ENCODE peak calls at places on chromosome 11, in four cellular contexts. X, W, P and A are unnamed samples.

GRCh38 chr11:15747671-15748070 is 608.7 kb downstream of the SOX6 start:
- DNase-seq in W (no peak), P (peak), X (no peak), A (no peak)

GRCh38 chr11:117473692-117474091 is 146.0 kb downstream of the CEP164 start:
- DNase-seq in X (no peak), P (no peak), W (no peak), A (no peak)

GRCh38 chr11:105821781-105822180 is 200.3 kb downstream of the MSANTD4 start:
- DNase-seq in W (no peak), X (no peak), P (no peak), A (no peak)

GRCh38 chr11:133821776-133822175 is 23.5 kb downstream of the SPATA19 start:
- DNase-seq in P (no peak), X (peak), W (peak), A (peak)

GRCh38 chr11:88167853-88168252 is 7.4 kb downstream of the RAB38 start:
- DNase-seq in X (no peak), W (no peak), P (peak), A (no peak)

GRCh38 chr11:48172818-48173609 is 43.6 kb upstream of the OR4B1 start:
- DNase-seq in W (no peak), P (peak), X (peak), A (peak)

GRCh38 chr11:110176366-110177056 is 83.3 kb downstream of the ZC3H12C start:
- DNase-seq in W (no peak), X (no peak), P (peak), A (no peak)

GRCh38 chr11:84889556-84889955 is 737.6 kb downstream of the DLG2 start:
- DNase-seq in P (no peak), X (no peak), W (no peak), A (no peak)

GRCh38 chr11:47204633-47204989 is 10.2 kb upstream of the DDB2 start:
- DNase-seq in P (peak), X (no peak), W (no peak), A (peak)

GRCh38 chr11:120228794-120229384 is 11.1 kb upstream of the POU2F3 start:
- DNase-seq in W (no peak), X (no peak), P (no peak), A (no peak)

GRCh38 chr11:27211370-27212127 is 151.5 kb downstream of the CCDC34 start:
- DNase-seq in X (no peak), W (no peak), P (no peak), A (no peak)

GRCh38 chr11:1060885-1061616 is 13.6 kb upstream of the MUC2 start:
- DNase-seq in X (peak), W (no peak), P (peak), A (peak)

GRCh38 chr11:1918436-1919315 is 827 bp upstream of the TNNT3 start:
- DNase-seq in P (no peak), X (no peak), W (no peak), A (no peak)

GRCh38 chr11:94330789-94331188 is 26.4 kb downstream of the IZUMO1R start:
- DNase-seq in W (no peak), P (no peak), X (no peak), A (no peak)

GRCh38 chr11:2924821-2925675 is 4.2 kb downstream of the PHLDA2 start:
- DNase-seq in P (no peak), W (no peak), X (peak), A (no peak)

GRCh38 chr11:23423656-23424055 is 563.4 kb upstream of the CCDC179 start:
- DNase-seq in P (no peak), W (no peak), X (no peak), A (no peak)

GRCh38 chr11:128156486-128156885 is 430.9 kb downstream of the ETS1 start:
- DNase-seq in X (no peak), P (no peak), W (no peak), A (no peak)

GRCh38 chr11:112499153-112499907 is 238.7 kb upstream of the PLET1 start:
- DNase-seq in P (no peak), W (no peak), X (no peak), A (no peak)

GRCh38 chr11:48007677-48008076 is 27.3 kb downstream of the PTPRJ start:
- DNase-seq in X (no peak), W (no peak), P (no peak), A (no peak)

GRCh38 chr11:36292311-36292722 is 3.1 kb upstream of the COMMD9 start:
- DNase-seq in X (no peak), W (no peak), P (peak), A (peak)

GRCh38 chr11:76235233-76236091 is 29.2 kb upstream of the WNT11 start:
- DNase-seq in P (peak), X (peak), W (peak), A (peak)

GRCh38 chr11:129785383-129786111 is 30.1 kb upstream of the TMEM45B start:
- DNase-seq in P (peak), X (no peak), W (no peak), A (no peak)

GRCh38 chr11:69750108-69750850 is 24.9 kb downstream of the FGF4 start:
- DNase-seq in W (no peak), P (no peak), X (no peak), A (no peak)

GRCh38 chr11:57791321-57792059 is 29.9 kb downstream of the CTNND1 start:
- DNase-seq in W (no peak), X (peak), P (no peak), A (no peak)

GRCh38 chr11:2968501-2968900 is 23.6 kb downstream of the NAP1L4 start:
- DNase-seq in W (no peak), P (no peak), X (no peak), A (no peak)

GRCh38 chr11:35605691-35606090 is 12.6 kb upstream of the FJX1 start:
- DNase-seq in W (no peak), P (peak), X (no peak), A (no peak)

GRCh38 chr11:16741473-16741872 is 3.0 kb downstream of the C11orf58 start:
- DNase-seq in P (no peak), X (no peak), W (no peak), A (no peak)

GRCh38 chr11:120117991-120118390 is 19.9 kb downstream of the TRIM29 start:
- DNase-seq in P (no peak), X (no peak), W (no peak), A (no peak)

GRCh38 chr11:31656051-31656450 is 146.5 kb downstream of the ELP4 start:
- DNase-seq in W (no peak), X (no peak), P (peak), A (no peak)

GRCh38 chr11:31474083-31474482 is 35.3 kb downstream of the IMMP1L start:
- DNase-seq in W (no peak), X (no peak), P (no peak), A (no peak)

GRCh38 chr11:63961608-63962412 is 12.6 kb upstream of the COX8A start:
- DNase-seq in X (peak), P (peak), W (no peak), A (no peak)

GRCh38 chr11:84465040-84465439 is 1162.1 kb downstream of the DLG2 start:
- DNase-seq in W (no peak), P (no peak), X (no peak), A (no peak)

GRCh38 chr11:70243912-70244652 is 26.4 kb upstream of the PPFIA1 start:
- DNase-seq in P (no peak), W (no peak), X (no peak), A (peak)

GRCh38 chr11:2928605-2929510 is at the start of gene PHLDA2:
- DNase-seq in X (peak), P (peak), W (peak), A (peak)

GRCh38 chr11:36147491-36147890 is 141.7 kb downstream of the COMMD9 start:
- DNase-seq in P (no peak), W (no peak), X (no peak), A (no peak)

GRCh38 chr11:113603277-113604059 is 102.6 kb downstream of the TMPRSS5 start:
- DNase-seq in W (no peak), P (no peak), X (no peak), A (no peak)

DNA sequence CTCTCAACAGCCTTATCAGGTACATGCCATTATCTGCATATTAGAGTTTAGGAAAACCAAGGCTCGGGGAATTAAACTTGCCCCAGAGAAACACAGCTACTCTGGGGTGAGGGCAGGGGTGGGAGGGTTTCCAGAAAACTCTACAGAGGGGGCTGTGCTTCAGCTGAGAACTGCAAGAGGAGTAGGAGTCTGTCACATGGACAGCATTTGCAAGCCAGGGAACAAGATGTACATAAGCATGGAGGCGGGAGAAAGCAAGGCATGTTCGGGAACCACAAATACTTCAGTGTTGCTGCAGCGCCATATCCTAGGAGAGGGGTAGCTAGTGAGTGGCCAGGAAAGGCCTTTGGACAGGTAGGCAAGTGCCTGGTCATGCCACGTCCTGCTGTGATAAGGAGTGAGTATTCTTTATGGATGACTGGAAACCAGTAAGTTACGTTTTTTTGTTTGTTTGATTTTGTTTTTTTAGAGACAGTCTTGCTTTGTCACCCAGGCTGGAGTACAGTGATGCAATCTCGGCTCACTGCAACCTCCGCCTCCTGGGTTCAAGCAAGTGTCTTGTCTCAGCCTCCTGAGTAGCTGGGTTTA is 57.2 kb downstream of the GRAMD1B start:
- DNase-seq in P (no peak), X (no peak), W (no peak), A (no peak)
- TF ChIP-seq POLR2A in P (no peak), X (no peak), W (no peak), A (no peak)

DNA sequence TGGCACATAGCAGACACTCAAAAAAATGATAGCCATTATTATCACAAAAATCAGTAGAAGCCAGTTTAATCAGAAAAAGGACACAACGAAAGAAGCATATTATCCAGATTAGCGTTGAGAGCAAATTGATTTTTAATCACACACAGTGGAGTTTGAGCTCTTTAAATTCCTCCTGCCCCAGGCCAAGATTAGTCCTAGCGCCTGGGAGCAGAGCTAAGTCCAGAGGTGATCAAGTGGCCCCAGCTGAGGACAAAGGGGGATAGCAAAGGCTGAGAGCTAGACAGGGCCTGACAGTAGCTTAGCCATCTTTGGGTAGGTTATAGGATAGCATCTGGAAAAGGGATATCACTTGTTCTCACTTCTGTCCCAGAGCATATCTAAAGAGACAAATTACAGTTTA is 133.6 kb downstream of the NXPE2 start:
- DNase-seq in W (no peak), P (no peak), X (no peak), A (no peak)
- TF ChIP-seq POLR2A in W (no peak), P (no peak), X (no peak), A (no peak)

GRCh38 chr11:96254087-96254486 is 88.9 kb downstream of the MAML2 start:
- DNase-seq in W (no peak), X (peak), P (peak), A (no peak)
- TF ChIP-seq POLR2A in W (no peak), X (no peak), P (no peak), A (no peak)

GRCh38 chr11:34027516-34028406 is 23.8 kb upstream of the CAPRIN1 start:
- DNase-seq in P (no peak), X (peak), W (no peak), A (no peak)
- TF ChIP-seq POLR2A in P (no peak), X (no peak), W (no peak), A (no peak)

GRCh38 chr11:62852523-62853188 is 13.3 kb upstream of the WDR74 start:
- DNase-seq in X (no peak), P (no peak), W (no peak), A (no peak)
- TF ChIP-seq POLR2A in X (no peak), P (no peak), W (no peak), A (no peak)

GRCh38 chr11:73982595-73982989 is at the start of gene UCP2:
- DNase-seq in X (peak), W (peak), P (peak), A (peak)
- TF ChIP-seq POLR2A in X (no peak), W (peak), P (no peak), A (peak)

GRCh38 chr11:65576232-65576866 is 496 bp downstream of the EHBP1L1 start:
- DNase-seq in P (no peak), W (no peak), X (no peak), A (no peak)

GRCh38 chr11:65577756-65578109 is 1.9 kb downstream of the EHBP1L1 start:
- DNase-seq in W (no peak), X (peak), P (no peak), A (no peak)

GRCh38 chr11:65575568-65576231 is at the start of gene EHBP1L1:
- DNase-seq in P (peak), W (peak), X (peak), A (no peak)

GRCh38 chr11:65578134-65578533 is 2.3 kb downstream of the EHBP1L1 start:
- DNase-seq in P (no peak), W (no peak), X (peak), A (no peak)

GRCh38 chr11:65576867-65577755 is 1.3 kb downstream of the EHBP1L1 start:
- DNase-seq in W (peak), P (peak), X (peak), A (peak)
- TF ChIP-seq POLR2A in W (no peak), P (peak), X (peak), A (peak)

GRCh38 chr11:12390687-12391110 is 13.3 kb downstream of the PARVA start:
- DNase-seq in X (no peak), P (no peak), W (no peak), A (no peak)

GRCh38 chr11:12395333-12395732 is 18.0 kb downstream of the PARVA start:
- DNase-seq in P (no peak), X (no peak), W (no peak), A (no peak)

GRCh38 chr11:12394601-12395000 is 17.2 kb downstream of the PARVA start:
- DNase-seq in W (no peak), X (no peak), P (no peak), A (no peak)

GRCh38 chr11:12392672-12393071 is 15.3 kb downstream of the PARVA start:
- DNase-seq in P (no peak), W (no peak), X (no peak), A (no peak)

GRCh38 chr11:12393691-12394090 is 16.3 kb downstream of the PARVA start:
- DNase-seq in X (no peak), P (no peak), W (no peak), A (no peak)
- TF ChIP-seq POLR2A in X (no peak), P (no peak), W (no peak), A (no peak)

DNA sequence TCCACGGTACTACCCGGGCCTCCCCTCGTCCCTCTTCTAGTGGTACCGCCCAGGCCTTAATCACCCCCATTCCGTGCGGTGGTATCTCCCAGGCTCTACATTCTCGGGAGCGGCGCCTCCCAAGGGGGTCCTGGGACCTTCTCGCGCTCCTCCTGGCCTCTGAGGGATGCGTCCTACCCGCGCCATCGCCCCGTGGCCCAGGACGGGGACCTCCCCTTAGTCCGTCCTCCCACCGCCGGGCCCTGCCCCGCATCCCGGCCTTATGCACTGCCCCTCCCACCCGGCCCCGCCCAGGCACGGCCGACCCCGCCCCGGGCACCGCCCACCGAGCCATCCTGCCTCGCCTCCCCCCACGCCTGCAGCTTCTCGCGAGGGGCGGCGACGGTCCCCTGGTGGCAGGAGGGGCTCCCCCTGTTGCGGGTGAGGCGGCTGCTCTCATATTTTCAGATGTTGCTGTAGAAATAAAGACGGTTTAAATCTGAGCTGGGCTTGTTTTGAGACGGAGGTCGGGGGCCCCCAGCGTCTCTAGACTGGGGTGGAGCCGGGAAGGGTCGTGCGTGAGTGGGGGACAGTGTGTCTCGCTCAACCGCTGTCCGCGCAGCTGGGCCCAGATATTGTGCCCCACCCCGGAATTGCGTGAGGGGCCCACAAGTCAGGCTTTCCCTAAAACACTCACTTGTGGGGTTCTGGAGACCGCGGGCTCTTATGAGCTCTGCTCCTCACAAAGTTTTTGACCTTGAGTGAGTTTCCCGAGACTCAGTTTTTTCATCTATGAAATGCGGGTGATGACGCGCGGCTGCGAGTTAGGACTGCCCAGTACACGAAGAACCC is 845 bp upstream of the RAB1B start:
- DNase-seq in P (peak), X (peak), W (peak), A (peak)
- TF ChIP-seq POLR2A in P (peak), X (peak), W (peak), A (no peak)

DNA sequence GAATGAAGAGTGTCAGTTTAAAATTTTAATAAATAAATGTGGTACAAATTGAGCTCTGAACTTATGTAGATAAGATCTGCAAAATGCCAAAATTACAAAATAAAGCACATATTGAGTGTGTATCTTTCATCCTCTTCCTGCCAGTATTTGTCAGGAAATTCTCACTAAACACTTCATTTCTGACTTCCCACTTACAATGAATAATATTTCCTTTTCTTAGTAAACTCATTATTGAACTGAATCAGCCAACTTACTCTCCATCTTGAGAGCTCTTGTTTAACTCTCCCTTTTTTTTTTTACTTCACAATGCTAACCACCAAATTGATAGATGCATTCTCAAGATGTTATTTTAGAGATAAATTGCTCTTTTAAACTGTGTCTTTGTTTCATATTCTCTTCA is 1230.2 kb downstream of the JRKL start:
- DNase-seq in W (no peak), P (no peak), X (no peak), A (no peak)
- TF ChIP-seq POLR2A in W (no peak), P (no peak), X (no peak), A (no peak)